ENCODE peak calls at places on chromosome 21, in ten cellular contexts. F, W, D, O, S, X, T, K, E and Y are unnamed samples.

GRCh38 chr21:42845296-42845965 is 33.9 kb downstream of the WDR4 start:
- DNase-seq in F (no peak), W (no peak), D (no peak), O (peak), S (no peak), X (no peak), T (no peak), K (no peak), E (no peak), Y (no peak)

GRCh38 chr21:16454371-16454770 is 724.6 kb downstream of the USP25 start:
- DNase-seq in F (no peak), W (no peak), D (no peak), O (no peak), S (peak), X (no peak), T (no peak), K (no peak), E (no peak), Y (no peak)

GRCh38 chr21:44987301-44987885 is 47.6 kb downstream of the SLX9 start:
- DNase-seq in F (no peak), W (no peak), D (no peak), O (peak), S (no peak), X (no peak), T (no peak), K (no peak), E (no peak), Y (no peak)

GRCh38 chr21:41817228-41817627 is 50.4 kb upstream of the RIPK4 start:
- DNase-seq in F (peak), W (peak), D (peak), O (peak), S (peak), X (peak), T (peak), K (peak), E (peak), Y (no peak)

GRCh38 chr21:19853061-19853460 is 1145.1 kb upstream of the NCAM2 start:
- DNase-seq in F (no peak), W (no peak), D (no peak), O (no peak), S (no peak), X (no peak), T (no peak), K (no peak), E (no peak), Y (no peak)

GRCh38 chr21:43961382-43961909 is 50.7 kb upstream of the TRAPPC10 start:
- DNase-seq in F (no peak), W (no peak), D (no peak), O (no peak), S (no peak), X (no peak), T (no peak), K (no peak), E (no peak), Y (no peak)

GRCh38 chr21:43280949-43281633 is 112.3 kb downstream of the CRYAA start:
- DNase-seq in F (no peak), W (no peak), D (no peak), O (peak), S (no peak), X (no peak), T (no peak), K (no peak), E (no peak), Y (no peak)

GRCh38 chr21:43815107-43815742 is 25.8 kb downstream of the RRP1 start:
- DNase-seq in F (no peak), W (peak), D (no peak), O (no peak), S (no peak), X (no peak), T (no peak), K (no peak), E (no peak), Y (no peak)

GRCh38 chr21:45365186-45365607 is 39.8 kb upstream of the COL18A1 start:
- DNase-seq in F (no peak), W (no peak), D (no peak), O (no peak), S (no peak), X (no peak), T (no peak), K (no peak), E (no peak), Y (no peak)

GRCh38 chr21:38351961-38352521 is 95.2 kb downstream of the KCNJ15 start:
- DNase-seq in F (no peak), W (no peak), D (no peak), O (no peak), S (peak), X (no peak), T (peak), K (no peak), E (no peak), Y (no peak)

GRCh38 chr21:33975548-33976081 is 60.0 kb upstream of the ATP5PO start:
- DNase-seq in F (no peak), W (no peak), D (no peak), O (no peak), S (peak), X (peak), T (no peak), K (no peak), E (no peak), Y (no peak)

GRCh38 chr21:43790053-43790524 is 712 bp downstream of the RRP1 start:
- DNase-seq in F (no peak), W (no peak), D (no peak), O (no peak), S (no peak), X (no peak), T (no peak), K (no peak), E (no peak), Y (no peak)

GRCh38 chr21:17351766-17352165 is 161.1 kb upstream of the CXADR start:
- DNase-seq in F (no peak), W (no peak), D (no peak), O (no peak), S (no peak), X (no peak), T (no peak), K (no peak), E (no peak), Y (no peak)